ENCODE peak calls at places on chromosome 14, in eight cellular contexts. P is stimulated activated CD4-positive, alpha-beta T cell treated with anti-CD3 and anti-CD28 coated beads, TNF-alpha, amount 100 ng/mL, for 1 hour; N is neural crest cell; Y is NCI-H1417; V is CD4-positive, alpha-beta memory T cell; U is GM18507; O is left cardiac atrium; B is non-pigmented ciliary epithelial cell. C is an unnamed sample.

GRCh38 chr14:104993306-104993705 is 7.7 kb downstream of the CLBA1 start:
- DNase-seq in N (no peak), P (no peak), Y (no peak), B (no peak), U (no peak), O (no peak), V (no peak), C (no peak)

GRCh38 chr14:75934998-75935628 is 46.7 kb downstream of the TGFB3 start:
- DNase-seq in Y (peak; percentile 26), B (no peak), U (no peak), P (no peak), O (no peak), V (no peak), N (no peak), C (no peak)

GRCh38 chr14:20622816-20623291 is 18.6 kb downstream of the OR6S1 start:
- DNase-seq in Y (no peak), P (no peak), O (no peak), V (no peak), B (no peak), N (no peak), U (no peak), C (no peak)

GRCh38 chr14:46490150-46490769 is 161.3 kb downstream of the RPL10L start:
- DNase-seq in O (no peak), V (no peak), B (no peak), N (no peak), U (no peak), P (no peak), Y (no peak), C (no peak)

GRCh38 chr14:92440345-92441003 is 73.1 kb upstream of the RIN3 start:
- DNase-seq in Y (no peak), P (no peak), V (no peak), U (no peak), B (no peak), N (no peak), O (no peak), C (no peak)

GRCh38 chr14:75523771-75524171 is 1.5 kb downstream of the BATF start:
- DNase-seq in Y (no peak), B (no peak), V (no peak), O (no peak), U (no peak), N (no peak), P (no peak), C (no peak)

GRCh38 chr14:45990252-45990651 is 661.3 kb downstream of the RPL10L start:
- DNase-seq in B (no peak), Y (no peak), P (no peak), U (no peak), N (no peak), V (no peak), O (no peak), C (no peak)

GRCh38 chr14:70921669-70922068 is 14.4 kb downstream of the PCNX1 start:
- DNase-seq in Y (no peak), B (no peak), N (no peak), O (no peak), P (no peak), V (no peak), U (no peak), C (no peak)

GRCh38 chr14:68513838-68514610 is 278.8 kb downstream of the ZFP36L1 start:
- DNase-seq in Y (no peak), V (no peak), B (no peak), N (no peak), O (no peak), U (peak; percentile 54), P (no peak), C (no peak)

GRCh38 chr14:20855652-20856291 is 35.4 kb upstream of the RNASE3 start:
- DNase-seq in U (peak; percentile 39), P (no peak), B (no peak), N (peak; percentile 44), O (peak; percentile 45), V (peak; percentile 52), Y (no peak), C (peak; percentile 16)

GRCh38 chr14:52007637-52008036 is 18.3 kb downstream of the RTRAF start:
- DNase-seq in B (no peak), O (no peak), P (no peak), N (no peak), Y (no peak), U (no peak), V (no peak), C (no peak)

GRCh38 chr14:106224694-106224971 is 698.2 kb downstream of the TMEM121 start:
- DNase-seq in U (no peak), V (no peak), O (no peak), N (no peak), B (no peak), P (no peak), Y (no peak), C (no peak)

C was measured in DMS 273 treated with DMSO at 0.1 percent for 48 hours.